ENCODE peak calls at places on chromosome 3, in eight cellular contexts. C is body of pancreas; S is H1; Y is CD4-positive, alpha-beta T cell; I is activated B cell treated with CpG ODN at 0.5 μM for 24 hours; L is IMR-90; B is dorsolateral prefrontal cortex; T is heart left ventricle. K is an unnamed sample.

GRCh38 chr3:172317984-172318383 is 130.3 kb downstream of the GHSR start:
- DNase-seq in C (peak; percentile 65), S (no peak), Y (no peak), I (no peak), L (peak; percentile 96), B (no peak), T (peak; percentile 74), K (peak; percentile 37)

GRCh38 chr3:161567962-161568361 is 71.4 kb downstream of the OTOL1 start:
- DNase-seq in C (no peak), S (no peak), Y (no peak), I (no peak), L (no peak), B (no peak), T (no peak), K (no peak)

GRCh38 chr3:11482024-11482423 is 161.7 kb downstream of the VGLL4 start:
- DNase-seq in C (peak; percentile 33), S (no peak), Y (no peak), I (no peak), L (peak; percentile 54), B (peak; percentile 55), T (peak; percentile 72), K (no peak)

GRCh38 chr3:115401298-115401697 is 222.0 kb upstream of the GAP43 start:
- DNase-seq in C (no peak), S (no peak), Y (no peak), I (no peak), L (peak; percentile 95), B (no peak), T (no peak), K (no peak)

GRCh38 chr3:114205541-114205940 is 26.7 kb upstream of the DRD3 start:
- DNase-seq in C (no peak), S (no peak), Y (no peak), I (no peak), L (no peak), B (no peak), T (no peak), K (no peak)

GRCh38 chr3:99962703-99963102 is 145.0 kb downstream of the CMSS1 start:
- DNase-seq in C (no peak), S (no peak), Y (no peak), I (no peak), L (peak; percentile 91), B (no peak), T (no peak), K (no peak)

GRCh38 chr3:180802837-180803236 is 109.6 kb upstream of the FXR1 start:
- DNase-seq in C (no peak), S (no peak), Y (no peak), I (no peak), L (peak; percentile 4), B (no peak), T (no peak), K (no peak)

GRCh38 chr3:98602078-98602678 is 8.8 kb upstream of the CPOX start:
- DNase-seq in C (peak; percentile 70), S (no peak), Y (no peak), I (no peak), L (peak; percentile 76), B (no peak), T (peak; percentile 41), K (no peak)

GRCh38 chr3:38361496-38361895 is 14.9 kb downstream of the XYLB start:
- DNase-seq in C (no peak), S (no peak), Y (no peak), I (no peak), L (no peak), B (no peak), T (no peak), K (no peak)

GRCh38 chr3:44988073-44988472 is 12.0 kb downstream of the EXOSC7 start:
- DNase-seq in C (no peak), S (no peak), Y (no peak), I (no peak), L (no peak), B (no peak), T (no peak), K (no peak)

GRCh38 chr3:99534951-99535704 is 103.3 kb upstream of the COL8A1 start:
- DNase-seq in C (no peak), S (no peak), Y (no peak), I (no peak), L (peak; percentile 93), B (no peak), T (no peak), K (no peak)

GRCh38 chr3:152172465-152172864 is 96.3 kb upstream of the MBNL1 start:
- DNase-seq in C (no peak), S (no peak), Y (no peak), I (no peak), L (no peak), B (no peak), T (no peak), K (no peak)

GRCh38 chr3:45771831-45772230 is 24.5 kb downstream of the SLC6A20 start:
- DNase-seq in C (no peak), S (no peak), Y (no peak), I (no peak), L (no peak), B (no peak), T (peak; percentile 5), K (no peak)

GRCh38 chr3:129596194-129597086 is 10.0 kb downstream of the PLXND1 start:
- DNase-seq in C (peak; percentile 67), S (no peak), Y (no peak), I (no peak), L (peak; percentile 96), B (peak; percentile 62), T (peak; percentile 93), K (no peak)

GRCh38 chr3:185942907-185943306 is 5.1 kb upstream of the TRA2B start:
- DNase-seq in C (no peak), S (no peak), Y (no peak), I (no peak), L (no peak), B (no peak), T (no peak), K (no peak)

GRCh38 chr3:135995766-135996165 is 30.2 kb downstream of the PPP2R3A start:
- DNase-seq in C (no peak), S (no peak), Y (no peak), I (no peak), L (peak; percentile 70), B (no peak), T (no peak), K (no peak)

GRCh38 chr3:94305835-94306685 is 243.2 kb downstream of the NSUN3 start:
- DNase-seq in C (no peak), S (no peak), Y (no peak), I (no peak), L (no peak), B (no peak), T (no peak), K (no peak)

DNA sequence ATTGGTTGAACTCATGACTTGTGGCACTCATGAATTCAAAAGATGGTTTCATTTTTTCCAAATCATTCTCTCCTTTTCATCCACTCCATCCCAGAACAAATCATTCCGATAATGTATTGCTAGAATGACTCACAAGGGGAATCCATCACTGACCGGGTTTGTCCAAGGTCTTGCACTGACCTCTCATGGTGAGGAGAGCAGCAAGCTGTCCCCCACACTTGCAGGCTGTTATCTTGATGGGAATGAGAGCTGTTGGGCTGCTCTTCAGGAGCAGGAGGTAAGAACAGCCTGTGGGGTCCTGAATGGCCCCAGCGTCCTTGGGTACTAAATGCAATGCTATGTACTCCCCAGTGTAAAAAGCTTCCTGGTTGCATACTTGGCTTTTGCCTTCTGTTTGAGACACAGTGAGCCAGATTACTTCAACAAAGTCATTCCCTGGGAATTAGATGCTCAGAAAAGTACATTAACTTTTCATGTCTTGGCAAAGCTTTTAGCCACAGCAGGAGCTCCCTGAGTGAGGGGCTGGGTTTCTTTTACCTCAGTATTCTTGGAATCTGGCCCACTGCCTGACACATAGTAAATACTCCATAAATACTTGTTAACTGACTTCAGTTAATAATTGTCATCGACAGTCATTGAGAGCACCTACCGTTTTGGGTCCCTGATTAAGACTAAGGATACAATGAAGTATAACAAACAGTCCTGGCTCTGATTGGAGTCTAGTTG is 24.1 kb downstream of the CCNL1 start:
- DNase-seq in C (peak; percentile 80), S (no peak), Y (no peak), I (no peak), L (peak; percentile 72), B (no peak), T (no peak), K (no peak)
- TF ChIP-seq CTCF in C (peak; percentile 5), S (no peak), Y (no peak), I (no peak), L (peak; percentile 38), B (peak; percentile 38), T (no peak), K (no peak)

DNA sequence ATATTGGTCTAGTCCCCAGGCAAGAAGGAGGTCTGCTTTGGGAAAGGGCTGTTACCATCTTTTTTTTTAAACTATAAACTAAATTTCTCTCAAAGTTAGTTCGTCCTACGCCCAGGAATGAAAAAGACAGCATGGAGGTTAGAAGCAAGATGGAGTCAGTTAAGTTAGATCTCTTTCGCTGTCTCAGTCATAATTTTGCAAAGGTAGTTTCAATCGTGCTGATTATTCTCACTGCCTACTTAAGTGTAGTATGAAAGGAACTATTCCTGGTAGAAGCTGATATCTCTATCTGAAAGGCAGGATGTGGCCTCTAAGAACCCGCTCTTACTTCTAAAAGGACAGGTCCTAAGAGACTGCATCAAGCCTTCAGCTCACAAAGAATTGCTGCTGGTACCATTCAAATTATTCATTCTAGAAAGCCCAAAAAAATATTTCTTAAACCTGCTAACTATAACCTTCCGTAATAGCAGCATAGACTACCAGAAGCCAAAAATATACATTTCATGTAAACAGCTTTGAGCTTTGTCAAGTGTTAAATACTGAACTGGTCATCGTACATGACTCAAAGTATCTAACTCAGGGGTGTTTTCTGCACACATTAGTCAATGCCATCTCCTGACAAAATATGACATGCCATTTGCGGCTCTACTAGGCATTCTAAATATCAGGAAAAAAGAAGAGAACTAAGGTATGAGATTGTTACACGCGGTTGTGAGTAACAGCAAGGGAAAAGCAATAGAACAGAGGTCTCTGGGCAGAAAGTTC is 96.0 kb upstream of the CCDC80 start:
- DNase-seq in C (no peak), S (no peak), Y (no peak), I (no peak), L (no peak), B (no peak), T (no peak), K (no peak)
- TF ChIP-seq CTCF in C (no peak), S (no peak), Y (no peak), I (no peak), L (no peak), B (no peak), T (no peak), K (no peak)

DNA sequence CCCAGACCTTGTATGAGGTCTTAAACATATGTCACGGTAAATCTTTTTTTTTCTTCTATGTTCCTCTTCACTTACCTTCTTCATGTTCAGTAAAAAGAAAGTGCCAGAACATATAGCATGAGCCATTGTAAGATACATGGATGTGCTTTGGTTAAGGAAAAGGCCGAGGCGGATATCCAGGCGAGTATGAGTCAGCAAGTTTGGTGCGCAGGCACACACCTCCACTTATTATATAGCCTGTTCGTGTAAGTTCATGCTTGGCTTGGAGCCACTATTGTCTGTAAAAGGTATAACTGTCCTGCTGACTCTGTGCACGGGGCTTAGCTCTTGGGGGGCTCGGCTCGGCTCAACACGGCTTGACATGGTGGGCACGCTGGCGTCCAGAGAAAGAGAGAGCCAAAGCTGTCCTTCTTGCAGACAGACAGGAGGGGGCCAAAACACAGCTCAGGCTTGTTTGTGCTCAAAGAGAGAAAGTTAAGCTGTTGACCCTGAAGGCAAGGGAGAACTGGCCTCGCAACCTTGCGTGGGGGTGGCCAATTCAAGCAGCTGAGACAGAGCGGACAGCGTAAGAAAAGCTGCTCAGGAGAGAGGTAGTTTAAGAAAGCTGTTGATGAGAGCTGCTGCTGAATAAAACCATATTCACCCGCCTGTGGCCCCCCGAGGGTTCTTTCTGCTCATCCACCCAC is 251.2 kb downstream of the SLC9A9 start:
- DNase-seq in C (no peak), S (no peak), Y (no peak), I (no peak), L (no peak), B (no peak), T (no peak), K (no peak)
- TF ChIP-seq CTCF in C (no peak), S (no peak), Y (no peak), I (no peak), L (no peak), B (no peak), T (no peak), K (no peak)

GRCh38 chr3:133865136-133865855 is 30.4 kb downstream of the RAB6B start:
- DNase-seq in C (no peak), S (no peak), Y (no peak), I (no peak), L (no peak), B (no peak), T (no peak), K (no peak)
- TF ChIP-seq CTCF in C (no peak), S (peak; percentile 27), Y (no peak), I (no peak), L (no peak), B (no peak), T (no peak), K (no peak)

K was measured in GM06990.